ENCODE peak calls at places on chromosomes 2 and 18, in eight cellular contexts. N, V, G, J, E, I, Y and A are unnamed samples.

GRCh38 chr18:5962362-5962761 is 67.0 kb upstream of the TMEM200C start:
- DNase-seq in N (no peak), V (no peak), G (no peak), J (no peak), E (no peak), I (no peak), Y (no peak), A (no peak)

GRCh38 chr2:84958135-84959044 is 12.6 kb upstream of the KCMF1 start:
- DNase-seq in N (no peak), V (no peak), G (no peak), J (peak), E (no peak), I (no peak), Y (no peak), A (no peak)

GRCh38 chr18:76209597-76209996 is 285.4 kb downstream of the ZNF516 start:
- DNase-seq in N (no peak), V (no peak), G (no peak), J (no peak), E (no peak), I (no peak), Y (no peak), A (no peak)

GRCh38 chr18:36179562-36180334 is 7.5 kb upstream of the MOCOS start:
- DNase-seq in N (no peak), V (peak), G (no peak), J (no peak), E (no peak), I (peak), Y (no peak), A (no peak)

GRCh38 chr2:180002198-180002597 is 4.9 kb downstream of the CWC22 start:
- DNase-seq in N (peak), V (no peak), G (no peak), J (no peak), E (no peak), I (no peak), Y (no peak), A (no peak)

GRCh38 chr2:191846787-191847620 is at the start of gene CAVIN2:
- DNase-seq in N (no peak), V (no peak), G (no peak), J (peak), E (no peak), I (peak), Y (no peak), A (peak)

GRCh38 chr18:63238711-63239110 is 80.9 kb downstream of the BCL2 start:
- DNase-seq in N (no peak), V (no peak), G (no peak), J (no peak), E (no peak), I (no peak), Y (no peak), A (no peak)

GRCh38 chr2:162280654-162281053 is 37.4 kb upstream of the FAP start:
- DNase-seq in N (no peak), V (no peak), G (no peak), J (no peak), E (no peak), I (no peak), Y (no peak), A (no peak)

GRCh38 chr2:212549463-212549862 is 10.9 kb upstream of the ERBB4 start:
- DNase-seq in N (no peak), V (no peak), G (no peak), J (no peak), E (no peak), I (no peak), Y (no peak), A (no peak)

GRCh38 chr2:163462993-163463392 is 272.8 kb downstream of the FIGN start:
- DNase-seq in N (no peak), V (no peak), G (no peak), J (no peak), E (no peak), I (no peak), Y (no peak), A (no peak)

GRCh38 chr18:76390452-76391035 is 104.5 kb downstream of the ZNF516 start:
- DNase-seq in N (no peak), V (no peak), G (no peak), J (no peak), E (no peak), I (no peak), Y (no peak), A (no peak)

GRCh38 chr18:79485788-79486355 is 90.1 kb downstream of the NFATC1 start:
- DNase-seq in N (peak), V (no peak), G (no peak), J (no peak), E (no peak), I (peak), Y (no peak), A (no peak)

GRCh38 chr2:230925443-230925878 is 419 bp upstream of the GPR55 start:
- DNase-seq in N (peak), V (no peak), G (no peak), J (no peak), E (no peak), I (no peak), Y (no peak), A (peak)

GRCh38 chr18:47075098-47075883 is 39.9 kb upstream of the ELOA2 start:
- DNase-seq in N (no peak), V (no peak), G (no peak), J (peak), E (no peak), I (no peak), Y (no peak), A (no peak)

GRCh38 chr2:235026137-235026536 is 74.3 kb downstream of the SH3BP4 start:
- DNase-seq in N (no peak), V (no peak), G (no peak), J (peak), E (no peak), I (peak), Y (no peak), A (no peak)

GRCh38 chr2:215529271-215529670 is 93.4 kb upstream of the FN1 start:
- DNase-seq in N (no peak), V (no peak), G (peak), J (peak), E (no peak), I (no peak), Y (no peak), A (no peak)

GRCh38 chr2:169221745-169222369 is 140.5 kb downstream of the LRP2 start:
- DNase-seq in N (peak), V (peak), G (peak), J (peak), E (no peak), I (no peak), Y (no peak), A (no peak)

GRCh38 chr18:76521367-76521766 is 26.3 kb upstream of the ZNF516 start:
- DNase-seq in N (no peak), V (no peak), G (no peak), J (no peak), E (no peak), I (no peak), Y (no peak), A (no peak)

GRCh38 chr18:74342416-74343043 is 26.9 kb downstream of the C18orf63 start:
- DNase-seq in N (peak), V (no peak), G (no peak), J (peak), E (no peak), I (no peak), Y (no peak), A (no peak)

GRCh38 chr18:62179213-62179612 is 7.6 kb downstream of the PIGN start:
- DNase-seq in N (no peak), V (peak), G (no peak), J (no peak), E (no peak), I (no peak), Y (no peak), A (no peak)

GRCh38 chr18:3596324-3597158 is 146.6 kb downstream of the TGIF1 start:
- DNase-seq in N (peak), V (peak), G (no peak), J (peak), E (no peak), I (peak), Y (no peak), A (peak)

GRCh38 chr2:98592565-98592964 is 15.7 kb downstream of the COA5 start:
- DNase-seq in N (no peak), V (no peak), G (no peak), J (no peak), E (no peak), I (no peak), Y (no peak), A (no peak)

GRCh38 chr2:120951701-120952100 is 216.0 kb downstream of the GLI2 start:
- DNase-seq in N (no peak), V (no peak), G (no peak), J (no peak), E (no peak), I (no peak), Y (no peak), A (no peak)

GRCh38 chr2:235229236-235229635 is 264.6 kb upstream of the AGAP1 start:
- DNase-seq in N (no peak), V (no peak), G (no peak), J (no peak), E (no peak), I (no peak), Y (no peak), A (no peak)

GRCh38 chr18:32550958-32551357 is 80.3 kb upstream of the GAREM1 start:
- DNase-seq in N (no peak), V (no peak), G (no peak), J (no peak), E (no peak), I (no peak), Y (no peak), A (no peak)

GRCh38 chr2:32553829-32554432 is 73.9 kb upstream of the TTC27 start:
- DNase-seq in N (peak), V (peak), G (peak), J (peak), E (no peak), I (no peak), Y (no peak), A (no peak)

GRCh38 chr2:72026819-72027425 is 120.7 kb downstream of the CYP26B1 start:
- DNase-seq in N (no peak), V (no peak), G (no peak), J (no peak), E (no peak), I (no peak), Y (no peak), A (no peak)